ENCODE peak calls at places on chromosomes 6 and 20, in seven cellular contexts. M, C, I, N, X, J and B are unnamed samples.

GRCh38 chr6:14975124-14975815 is 270.6 kb upstream of the JARID2 start:
- DNase-seq in M (peak), X (no peak), N (no peak), C (no peak), J (no peak), I (no peak), B (no peak)

GRCh38 chr20:22924036-22924737 is 110.9 kb upstream of the SSTR4 start:
- DNase-seq in I (no peak), M (no peak), X (no peak), C (no peak), N (no peak), J (no peak), B (no peak)

GRCh38 chr6:26345832-26346231 is 19.2 kb upstream of the BTN3A2 start:
- DNase-seq in I (no peak), N (no peak), M (no peak), C (no peak), X (no peak), J (no peak), B (no peak)

GRCh38 chr20:62068997-62069396 is 3.3 kb upstream of the TAF4 start:
- DNase-seq in N (no peak), C (no peak), M (no peak), J (no peak), I (no peak), X (no peak), B (no peak)

GRCh38 chr6:119986934-119987549 is 637.5 kb upstream of the MAN1A1 start:
- DNase-seq in M (no peak), C (no peak), J (no peak), I (no peak), N (no peak), X (no peak), B (peak)

GRCh38 chr20:35757098-35757705 is 14.6 kb upstream of the PHF20 start:
- DNase-seq in X (no peak), C (no peak), I (no peak), N (no peak), J (no peak), M (no peak), B (no peak)

GRCh38 chr20:17612287-17612974 is 42.6 kb downstream of the DSTN start:
- DNase-seq in M (peak), J (peak), C (peak), N (peak), I (peak), X (peak), B (no peak)

GRCh38 chr6:46024122-46024769 is 8.6 kb upstream of the CLIC5 start:
- DNase-seq in N (no peak), C (no peak), M (no peak), I (no peak), J (no peak), X (no peak), B (no peak)

GRCh38 chr20:652611-653109 is 340 bp downstream of the SRXN1 start:
- DNase-seq in M (peak), C (no peak), J (no peak), N (no peak), X (peak), I (peak), B (no peak)

GRCh38 chr20:49712118-49712517 is 1.6 kb downstream of the B4GALT5 start:
- DNase-seq in J (no peak), C (no peak), M (no peak), X (no peak), I (no peak), N (no peak), B (no peak)

GRCh38 chr6:1285589-1286340 is 26.1 kb upstream of the FOXQ1 start:
- DNase-seq in N (no peak), I (no peak), J (no peak), X (peak), C (no peak), M (peak), B (no peak)

GRCh38 chr20:20603339-20603990 is 109.0 kb downstream of the RALGAPA2 start:
- DNase-seq in J (no peak), X (no peak), C (no peak), M (no peak), I (no peak), N (no peak), B (no peak)